ENCODE peak calls at places on chromosomes 12 and 14, in ten cellular contexts. U is effector memory CD8-positive, alpha-beta T cell; D is AG04449; V is GM19239; H is activated CD4-positive, alpha-beta T cell treated with anti-CD3 and anti-CD28 coated beads, Interleukin-2, amount 50 U/mL, for 24 hours; L is Panc1; G is EH; I is LoVo; P is caudate nucleus; B is tibial nerve. Z is an unnamed sample.

GRCh38 chr14:68544150-68544892 is 248.5 kb downstream of the ZFP36L1 start:
- DNase-seq in U (no peak), D (peak), V (no peak), H (no peak), L (no peak), G (peak), I (no peak), P (no peak), B (no peak), Z (peak)

GRCh38 chr12:131910302-131911110 is 16.1 kb downstream of the ULK1 start:
- DNase-seq in U (no peak), D (no peak), V (no peak), H (no peak), L (no peak), G (peak), I (no peak), P (no peak), B (no peak), Z (no peak)

GRCh38 chr12:49917788-49918173 is 14.1 kb upstream of the FAIM2 start:
- DNase-seq in U (no peak), D (no peak), V (no peak), H (no peak), L (no peak), G (no peak), I (no peak), P (no peak), B (no peak), Z (no peak)

GRCh38 chr12:123757555-123757954 is 4.5 kb upstream of the DNAH10 start:
- DNase-seq in U (no peak), D (peak), V (no peak), H (no peak), L (no peak), G (peak), I (no peak), P (no peak), B (no peak), Z (no peak)

GRCh38 chr14:23302290-23303225 is at the start of gene PPP1R3E:
- DNase-seq in U (peak), D (no peak), V (peak), H (peak), L (no peak), G (peak), I (peak), P (peak), B (peak), Z (peak)

GRCh38 chr12:3490848-3491382 is at the start of gene PRMT8:
- DNase-seq in U (no peak), D (no peak), V (no peak), H (no peak), L (no peak), G (peak), I (no peak), P (no peak), B (no peak), Z (no peak)

GRCh38 chr14:54579606-54580005 is 12.7 kb downstream of the SAMD4A start:
- DNase-seq in U (no peak), D (no peak), V (no peak), H (no peak), L (no peak), G (peak), I (no peak), P (no peak), B (no peak), Z (no peak)

GRCh38 chr14:72800848-72801370 is 93.0 kb downstream of the DPF3 start:
- DNase-seq in U (no peak), D (no peak), V (no peak), H (no peak), L (no peak), G (no peak), I (no peak), P (no peak), B (no peak), Z (no peak)

Z was measured in prostate gland.